ENCODE peak calls at places on chromosomes 7 and 10, in four cellular contexts. J is WTC11, P is Calu3, I is pancreas. Z is an unnamed sample.

GRCh38 chr10:8913720-8914119 is 859.2 kb downstream of the GATA3 start:
- DNase-seq in J (no peak), P (peak), I (no peak), Z (no peak)

GRCh38 chr7:24576171-24577052 is 3.2 kb downstream of the PALS2 start:
- DNase-seq in J (no peak), P (peak), I (peak), Z (peak)

GRCh38 chr10:103660364-103661197 is 167.1 kb downstream of the NEURL1 start:
- DNase-seq in J (no peak), P (peak), I (no peak), Z (no peak)

GRCh38 chr7:66423729-66424128 is 205.0 kb upstream of the KCTD7 start:
- DNase-seq in J (no peak), P (no peak), I (no peak), Z (no peak)

GRCh38 chr7:67907792-67908191 is 911.2 kb downstream of the TYW1 start:
- DNase-seq in J (no peak), P (no peak), I (no peak), Z (no peak)

GRCh38 chr10:132547421-132547861 is 9.9 kb downstream of the INPP5A start:
- DNase-seq in J (peak), P (no peak), I (no peak), Z (no peak)

GRCh38 chr10:97748116-97748515 is 11.2 kb downstream of the ZFYVE27 start:
- DNase-seq in J (no peak), P (no peak), I (no peak), Z (no peak)

GRCh38 chr10:6219494-6219836 is 16.7 kb downstream of the PFKFB3 start:
- DNase-seq in J (no peak), P (no peak), I (no peak), Z (no peak)

GRCh38 chr7:30965372-30965771 is 1.6 kb downstream of the GHRHR start:
- DNase-seq in J (no peak), P (no peak), I (no peak), Z (no peak)

GRCh38 chr10:96714031-96714590 is 6.2 kb downstream of the PIK3AP1 start:
- DNase-seq in J (no peak), P (no peak), I (no peak), Z (no peak)

GRCh38 chr7:90747521-90747920 is 151.4 kb downstream of the CDK14 start:
- DNase-seq in J (no peak), P (no peak), I (no peak), Z (no peak)

GRCh38 chr10:43411536-43411935 is 2.5 kb upstream of the HNRNPF start:
- DNase-seq in J (no peak), P (no peak), I (no peak), Z (no peak)

GRCh38 chr7:125930848-125931247 is 1001.2 kb upstream of the POT1 start:
- DNase-seq in J (no peak), P (no peak), I (no peak), Z (no peak)

GRCh38 chr7:149181136-149181790 is 14.1 kb upstream of the ZNF282 start:
- DNase-seq in J (no peak), P (no peak), I (no peak), Z (no peak)

GRCh38 chr10:71321386-71321785 is 2.3 kb downstream of the SLC29A3 start:
- DNase-seq in J (no peak), P (no peak), I (no peak), Z (no peak)

GRCh38 chr7:41003031-41003925 is 699.6 kb downstream of the INHBA start:
- DNase-seq in J (peak), P (peak), I (peak), Z (peak)

GRCh38 chr10:119865699-119866240 is 6.9 kb downstream of the MCMBP start:
- DNase-seq in J (no peak), P (no peak), I (no peak), Z (no peak)

GRCh38 chr7:125663961-125664360 is 734.3 kb upstream of the POT1 start:
- DNase-seq in J (no peak), P (no peak), I (no peak), Z (no peak)

GRCh38 chr10:95906675-95907453 is 911 bp upstream of the CC2D2B start:
- DNase-seq in J (peak), P (peak), I (peak), Z (peak)

GRCh38 chr7:41817386-41817785 is 114.5 kb upstream of the INHBA start:
- DNase-seq in J (no peak), P (no peak), I (no peak), Z (no peak)

GRCh38 chr7:105010538-105011523 is 3.2 kb upstream of the KMT2E start:
- DNase-seq in J (no peak), P (no peak), I (no peak), Z (no peak)

GRCh38 chr7:77453531-77453930 is 37.4 kb upstream of the GSAP start:
- DNase-seq in J (no peak), P (no peak), I (no peak), Z (no peak)

GRCh38 chr7:50739744-50740455 is 42.8 kb downstream of the GRB10 start:
- DNase-seq in J (no peak), P (no peak), I (peak), Z (no peak)

GRCh38 chr10:22620140-22620857 is 94.1 kb downstream of the PIP4K2A start:
- DNase-seq in J (no peak), P (peak), I (peak), Z (no peak)

GRCh38 chr10:28331821-28332220 is 29.0 kb upstream of the MPP7 start:
- DNase-seq in J (no peak), P (no peak), I (no peak), Z (no peak)

DNA sequence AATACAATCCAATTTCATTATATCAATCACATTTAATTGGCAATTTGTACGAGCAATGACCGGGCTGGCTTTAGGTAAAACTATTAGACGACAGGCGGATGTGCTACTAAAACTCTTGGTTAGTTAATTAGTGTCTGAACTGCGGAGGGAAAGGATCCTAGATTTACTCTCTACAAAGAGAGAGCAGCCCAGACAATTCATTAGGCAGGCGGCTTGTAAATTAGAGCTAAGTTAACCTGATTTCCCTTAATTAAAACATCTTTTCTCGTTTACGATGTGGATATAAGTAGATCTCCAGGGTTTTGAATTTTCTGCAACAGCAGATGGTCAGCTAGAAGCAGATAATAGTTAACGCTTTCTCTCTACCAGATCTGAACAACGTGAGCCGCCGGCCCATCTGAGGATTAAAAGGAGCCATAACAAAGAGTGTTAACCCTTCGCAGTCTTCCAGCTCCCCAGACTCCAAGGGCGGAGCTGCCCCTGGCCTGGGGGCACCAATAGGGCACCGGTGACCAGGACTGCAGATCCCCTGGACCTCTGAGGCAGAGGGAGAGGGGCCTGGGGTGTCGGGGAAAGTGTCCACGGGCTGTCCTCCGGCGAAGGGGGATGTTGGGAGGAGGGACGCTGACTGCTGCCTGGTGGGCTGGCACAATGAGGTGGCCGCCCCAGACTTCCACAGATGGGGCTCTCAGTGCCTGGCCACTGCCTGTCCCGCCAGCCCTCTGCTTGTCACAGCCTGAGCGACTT is 6.3 kb upstream of the UNCX start:
- DNase-seq in J (peak), P (no peak), I (no peak), Z (no peak)
- TF ChIP-seq CTCF in J (no peak), P (no peak), I (no peak), Z (no peak)

DNA sequence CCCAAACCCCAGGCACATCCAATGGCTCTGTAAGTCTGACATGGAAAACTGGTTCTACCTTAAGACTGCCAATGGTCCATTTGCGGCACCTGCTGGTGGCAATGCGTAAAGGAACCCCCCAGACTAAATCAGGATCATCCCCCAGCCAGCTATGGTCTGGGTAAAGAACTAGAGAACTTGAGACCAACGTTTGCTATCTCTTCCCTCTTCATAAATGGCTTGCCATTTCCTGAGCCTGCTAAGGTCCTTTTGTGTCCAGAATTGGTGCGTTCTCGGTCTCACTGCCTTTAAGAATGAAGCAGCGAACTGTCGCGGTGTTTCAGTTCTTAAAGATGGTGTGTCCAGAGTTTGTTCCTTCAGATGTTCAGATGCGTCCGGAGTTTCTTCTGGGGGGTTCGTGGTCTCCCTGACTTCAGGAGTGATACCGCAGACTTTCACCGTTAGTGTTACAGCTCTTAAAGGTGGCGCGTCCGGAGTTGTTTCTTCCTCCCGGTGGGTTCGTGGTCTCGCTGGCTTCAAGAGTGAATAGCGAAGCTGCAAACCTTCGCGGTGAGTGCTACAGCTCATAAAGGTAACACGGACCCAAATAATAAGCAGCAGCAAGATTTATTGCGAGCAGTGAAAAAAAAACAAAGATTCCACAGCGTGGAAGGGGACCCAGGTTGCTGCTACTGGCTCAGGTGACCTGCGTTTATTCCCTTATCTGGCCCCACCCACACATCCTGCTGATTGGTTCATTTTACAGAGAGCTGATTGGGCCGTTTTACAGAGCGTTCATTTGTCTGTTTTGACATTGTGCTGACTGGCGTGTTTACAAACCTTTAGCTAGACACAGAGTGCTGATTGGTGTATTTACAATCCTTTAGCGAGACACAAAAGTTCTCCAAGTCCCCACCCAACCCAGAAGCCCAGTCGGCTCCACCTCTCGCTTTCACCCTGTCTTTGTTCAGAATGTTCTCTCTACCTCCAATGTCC is 95.4 kb downstream of the ELMO1 start:
- DNase-seq in J (peak), P (peak), I (no peak), Z (no peak)
- TF ChIP-seq CTCF in J (peak), P (peak), I (no peak), Z (no peak)

DNA sequence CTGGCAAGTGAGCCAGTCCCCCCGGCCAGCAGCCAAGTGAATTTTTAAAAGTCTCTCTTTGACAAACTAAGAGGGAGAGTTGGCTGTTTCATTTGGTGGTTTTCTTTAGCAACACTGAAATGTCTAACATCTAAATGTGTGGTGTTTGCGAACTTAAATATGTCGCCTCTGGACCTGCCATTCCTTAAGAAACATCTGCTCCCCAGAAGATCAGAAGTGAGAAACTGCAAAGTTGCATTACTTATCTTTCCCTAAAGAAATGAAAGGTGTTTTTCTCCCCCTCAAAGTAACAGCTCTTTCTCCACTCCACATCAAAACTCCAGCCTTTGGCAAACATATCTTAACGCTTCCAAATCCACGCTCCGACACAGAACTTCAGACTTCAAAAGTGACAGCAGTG is 34.8 kb upstream of the PLXNA4 start:
- DNase-seq in J (no peak), P (no peak), I (no peak), Z (no peak)
- TF ChIP-seq CTCF in J (no peak), P (no peak), I (no peak), Z (no peak)

DNA sequence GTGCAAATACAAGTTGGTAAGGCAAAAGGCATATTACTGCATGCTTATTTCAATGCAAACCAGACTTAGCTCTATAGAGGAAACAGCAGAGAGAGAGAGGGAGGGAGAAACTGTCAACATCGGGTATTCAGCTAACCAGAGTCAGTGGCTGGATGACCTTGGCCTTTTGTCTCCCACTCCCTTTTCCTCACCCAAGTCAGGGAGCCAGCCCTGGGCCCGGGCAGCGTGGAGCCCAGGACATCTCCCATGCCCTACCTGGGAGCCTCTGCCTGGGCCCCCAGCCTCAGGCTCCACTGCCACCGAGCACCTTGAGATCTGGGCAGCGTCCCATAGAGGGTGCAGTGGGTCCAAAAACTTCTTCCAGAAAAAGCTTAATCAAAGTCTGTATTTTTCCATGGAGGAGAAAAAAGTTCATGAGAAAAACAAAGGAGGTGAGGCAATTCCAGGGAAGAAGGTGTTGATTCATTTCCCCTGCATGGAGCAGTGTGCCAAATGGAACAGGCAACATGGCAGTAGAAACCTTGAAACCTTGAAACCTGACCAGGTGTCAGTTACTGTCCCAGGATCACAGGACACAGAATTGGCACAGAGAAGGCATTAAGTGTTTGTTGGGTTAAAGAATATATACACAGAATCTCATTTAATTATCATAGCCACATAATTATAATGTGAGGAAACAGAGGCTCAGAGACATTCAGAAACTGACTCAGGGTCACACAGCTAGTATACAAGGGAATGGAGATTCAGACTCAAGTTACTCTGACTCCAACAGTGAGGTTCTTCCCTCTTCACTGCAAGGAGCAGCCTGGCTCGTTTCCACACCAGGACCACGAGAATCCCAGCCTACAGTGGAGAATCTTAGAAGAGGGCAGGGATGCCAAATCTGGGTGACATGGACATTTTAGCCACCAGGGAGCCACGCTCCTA is 5.8 kb upstream of the NCOA4 start:
- DNase-seq in J (no peak), P (no peak), I (no peak), Z (no peak)
- TF ChIP-seq CTCF in J (no peak), P (no peak), I (no peak), Z (no peak)

GRCh38 chr7:7968544-7969305 is at the start of gene GLCCI1:
- DNase-seq in J (peak), P (peak), I (peak), Z (peak)

GRCh38 chr7:7966141-7966734 is 2.4 kb upstream of the GLCCI1 start:
- DNase-seq in J (no peak), P (no peak), I (no peak), Z (no peak)

GRCh38 chr7:7970113-7970619 is 1.6 kb downstream of the GLCCI1 start:
- DNase-seq in J (no peak), P (no peak), I (no peak), Z (no peak)

GRCh38 chr7:7969306-7970112 is 913 bp downstream of the GLCCI1 start:
- DNase-seq in J (peak), P (peak), I (peak), Z (peak)

DNA sequence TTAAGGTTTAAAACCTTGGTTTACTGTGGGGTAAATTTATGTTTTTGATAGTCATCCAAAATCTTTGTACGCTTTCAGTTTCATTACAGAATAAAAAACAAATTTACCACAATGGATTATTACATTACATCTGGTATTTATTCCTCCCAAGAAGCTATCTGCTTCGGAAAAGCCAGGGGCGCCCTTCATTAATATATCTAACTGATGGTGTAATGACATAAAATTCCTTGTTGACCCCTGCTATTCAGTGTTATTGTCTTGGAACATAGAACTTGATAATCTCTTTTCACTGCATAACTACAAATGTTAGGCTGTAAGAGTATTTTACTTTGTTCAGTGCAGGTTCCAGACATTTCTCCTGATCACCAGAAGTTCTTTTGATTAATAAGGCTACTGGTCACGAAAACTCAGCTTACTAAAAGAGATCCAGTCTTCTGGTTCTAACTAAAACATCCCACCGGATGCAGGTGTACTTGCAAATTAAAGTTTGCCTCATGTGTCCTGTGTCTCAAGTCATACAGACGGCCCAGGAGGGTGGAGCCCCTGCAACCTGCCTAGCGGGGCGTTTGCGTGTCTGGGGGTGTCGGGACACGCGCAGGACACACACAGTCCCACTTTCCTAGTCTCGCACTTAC is 570 bp upstream of the GLCCI1 start:
- DNase-seq in J (no peak), P (no peak), I (no peak), Z (no peak)
- TF ChIP-seq CTCF in J (no peak), P (no peak), I (no peak), Z (no peak)

DNA sequence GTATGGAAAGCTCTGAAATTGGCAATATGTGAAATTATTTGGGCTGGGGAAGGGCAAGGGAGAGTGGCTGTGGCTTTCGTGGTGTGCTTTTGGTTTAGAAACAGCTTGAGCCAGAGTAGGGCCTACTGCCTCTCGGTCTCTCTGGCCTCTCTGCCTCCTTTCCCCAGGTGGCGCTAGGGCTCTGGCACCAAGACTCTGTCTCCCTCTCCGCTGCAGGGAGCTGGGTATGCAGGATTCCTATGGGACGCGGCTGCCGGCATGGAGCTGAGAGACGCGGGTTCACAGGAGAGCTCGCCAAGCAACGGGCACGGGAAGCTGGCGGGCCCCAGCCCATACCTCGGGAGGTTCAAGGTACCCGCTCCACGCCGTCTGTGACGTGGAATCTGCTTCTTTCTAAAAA is 105.2 kb upstream of the ANLN start:
- DNase-seq in J (no peak), P (no peak), I (no peak), Z (no peak)
- TF ChIP-seq CTCF in J (no peak), P (no peak), I (no peak), Z (no peak)

GRCh38 chr10:59694936-59695335 is 14.7 kb downstream of the SLC16A9 start:
- DNase-seq in J (no peak), P (no peak), I (no peak), Z (no peak)

GRCh38 chr10:59698326-59698725 is 11.3 kb downstream of the SLC16A9 start:
- DNase-seq in J (no peak), P (no peak), I (no peak), Z (no peak)

GRCh38 chr10:59702347-59702746 is 7.3 kb downstream of the SLC16A9 start:
- DNase-seq in J (no peak), P (no peak), I (no peak), Z (no peak)

GRCh38 chr10:59704644-59705043 is 5.0 kb downstream of the SLC16A9 start:
- DNase-seq in J (no peak), P (no peak), I (no peak), Z (no peak)

DNA sequence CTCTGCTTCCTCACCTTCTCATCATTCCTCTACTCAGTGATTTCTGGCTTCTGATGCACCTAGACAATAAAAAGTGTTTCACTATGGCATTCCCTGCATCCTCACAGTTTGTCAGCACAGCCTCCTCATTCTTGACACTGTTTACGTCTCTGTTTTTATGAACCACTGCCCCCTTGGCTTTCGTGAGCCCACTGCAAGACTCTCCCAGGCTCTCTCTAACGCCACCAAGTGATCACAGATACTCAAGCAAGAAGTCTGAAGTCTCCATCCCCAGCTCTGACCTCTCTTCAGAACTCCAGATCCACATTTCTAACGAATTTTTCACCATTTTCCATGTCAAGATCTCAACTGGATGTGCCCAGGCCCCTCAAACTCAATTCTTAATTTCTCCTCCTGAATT is 8.9 kb downstream of the SLC16A9 start:
- DNase-seq in J (peak), P (no peak), I (no peak), Z (no peak)
- TF ChIP-seq CTCF in J (no peak), P (no peak), I (no peak), Z (no peak)